ENCODE peak calls at places on chromosomes 1 and 21, in eight cellular contexts. F is HFF-Myc, X is ascending aorta, A is dorsolateral prefrontal cortex, Z is Calu3, O is uterus, C is AG04450, P is astrocyte of the spinal cord. J is an unnamed sample.

GRCh38 chr1:246569248-246570238 is 3.3 kb downstream of the CNST start:
- DNase-seq in Z (no peak), P (no peak), A (no peak), F (no peak), C (no peak), O (no peak), X (no peak), J (peak; percentile 12)

GRCh38 chr1:234234199-234234598 is 139.1 kb upstream of the COA6 start:
- DNase-seq in C (no peak), F (no peak), A (no peak), Z (no peak), X (no peak), P (no peak), O (no peak), J (no peak)

GRCh38 chr1:66809736-66810326 is 8.8 kb upstream of the INSL5 start:
- DNase-seq in O (no peak), A (no peak), P (peak; percentile 62), Z (no peak), C (no peak), F (no peak), X (no peak), J (no peak)

GRCh38 chr1:113593550-113594288 is 165.6 kb downstream of the PHTF1 start:
- DNase-seq in P (no peak), C (no peak), O (no peak), A (no peak), X (no peak), Z (no peak), F (no peak), J (no peak)

GRCh38 chr21:41477641-41478318 is 30.2 kb downstream of the TMPRSS2 start:
- DNase-seq in Z (no peak), O (no peak), F (no peak), C (no peak), X (no peak), P (peak; percentile 44), A (no peak), J (no peak)

GRCh38 chr21:9008636-9009035 is 1512.7 kb upstream of the TPTE start:
- DNase-seq in X (peak; percentile 62), Z (peak; percentile 32), A (no peak), P (no peak), C (no peak), F (no peak), O (no peak), J (no peak)

GRCh38 chr1:5770981-5771765 is 221.1 kb downstream of the NPHP4 start:
- DNase-seq in A (no peak), F (no peak), O (no peak), Z (no peak), P (no peak), C (no peak), X (peak; percentile 68), J (peak; percentile 78)

GRCh38 chr1:26972390-26972789 is 12.1 kb upstream of the KDF1 start:
- DNase-seq in P (peak; percentile 61), C (no peak), Z (no peak), A (no peak), F (no peak), X (no peak), O (no peak), J (peak; percentile 52)

GRCh38 chr1:22379566-22379965 is 72.1 kb upstream of the ZBTB40 start:
- DNase-seq in A (no peak), C (no peak), X (no peak), Z (no peak), O (no peak), P (no peak), F (peak; percentile 92), J (no peak)

GRCh38 chr1:14973773-14974172 is 179.8 kb upstream of the TMEM51 start:
- DNase-seq in A (no peak), F (no peak), P (no peak), Z (no peak), C (no peak), X (no peak), O (no peak), J (no peak)

GRCh38 chr1:214445201-214445600 is 106.2 kb downstream of the PTPN14 start:
- DNase-seq in P (no peak), A (no peak), O (no peak), X (no peak), C (no peak), Z (no peak), F (peak; percentile 55), J (no peak)

GRCh38 chr1:20371411-20371810 is 80.7 kb downstream of the VWA5B1 start:
- DNase-seq in Z (peak; percentile 18), X (no peak), C (no peak), O (no peak), F (no peak), A (no peak), P (peak; percentile 18), J (peak; percentile 28)

GRCh38 chr1:187383366-187383765 is 554.6 kb downstream of the PLA2G4A start:
- DNase-seq in Z (no peak), F (no peak), P (no peak), O (no peak), C (no peak), X (no peak), A (no peak), J (peak; percentile 11)

GRCh38 chr1:9302745-9303524 is 10.2 kb downstream of the SPSB1 start:
- DNase-seq in O (peak; percentile 59), F (peak; percentile 87), C (peak; percentile 82), P (peak; percentile 94), Z (no peak), X (no peak), A (no peak), J (peak; percentile 49)

GRCh38 chr1:154220970-154221814 is 437 bp downstream of the UBAP2L start:
- DNase-seq in X (peak; percentile 75), O (no peak), A (peak; percentile 72), C (no peak), F (no peak), P (peak; percentile 44), Z (peak; percentile 60), J (peak; percentile 68)

GRCh38 chr1:18114726-18115410 is 7.3 kb downstream of the IGSF21 start:
- DNase-seq in A (no peak), Z (no peak), C (no peak), F (no peak), P (no peak), X (no peak), O (no peak), J (no peak)

GRCh38 chr1:229043111-229043510 is 227.8 kb upstream of the RAB4A start:
- DNase-seq in O (no peak), P (no peak), F (no peak), A (no peak), X (no peak), C (no peak), Z (no peak), J (peak; percentile 55)

DNA sequence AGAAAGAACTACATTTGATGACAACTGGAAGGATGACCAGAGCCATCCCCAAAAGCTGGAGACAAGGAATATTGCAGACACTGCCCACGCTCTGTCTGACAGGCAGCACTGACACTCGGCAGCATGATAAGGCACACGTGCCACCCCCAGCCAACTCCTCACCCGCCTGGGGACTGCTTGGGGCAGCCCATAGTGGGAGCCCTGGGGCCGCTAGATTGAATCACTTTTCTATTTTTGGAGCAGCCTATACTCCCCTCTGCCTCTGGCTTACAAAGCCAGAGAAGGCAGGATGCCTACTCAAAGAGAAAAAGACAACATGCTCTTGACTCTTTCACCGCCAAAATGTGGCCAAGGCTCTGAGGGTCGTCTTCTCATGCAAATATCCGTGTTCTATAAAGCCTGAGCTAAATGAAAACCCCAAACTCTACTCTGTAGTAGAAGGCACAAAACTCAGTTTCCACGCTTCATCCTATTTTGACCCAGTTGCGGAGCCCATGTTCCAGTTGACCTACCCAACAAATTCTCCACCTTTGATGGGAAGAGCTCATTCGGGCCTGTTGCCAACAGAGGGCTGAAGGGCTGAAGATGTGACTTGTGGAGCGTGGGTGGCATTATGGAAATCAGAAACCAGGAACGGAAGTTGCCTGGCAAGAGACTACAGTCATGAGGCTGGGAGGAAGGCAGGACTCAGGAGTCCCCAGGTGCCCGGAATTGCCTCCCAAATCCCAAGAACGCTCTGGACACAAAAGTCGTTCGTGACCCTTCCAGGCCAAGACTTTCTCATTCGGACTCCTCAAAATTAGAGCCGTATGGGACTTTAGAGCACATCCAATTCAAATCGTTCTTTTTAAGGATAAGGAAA is 1.1 kb downstream of the SMG5 start:
- DNase-seq in O (no peak), F (no peak), P (peak; percentile 17), C (no peak), Z (peak; percentile 38), X (no peak), A (no peak), J (peak; percentile 80)
- TF ChIP-seq CTCF in O (no peak), F (no peak), P (no peak), C (no peak), Z (no peak), X (no peak), A (no peak), J (peak; percentile 9)

GRCh38 chr1:185690527-185690926 is 43.7 kb upstream of the HMCN1 start:
- DNase-seq in F (no peak), P (no peak), Z (no peak), C (no peak), A (no peak), X (no peak), O (no peak), J (no peak)
- TF ChIP-seq CTCF in F (no peak), P (no peak), Z (no peak), C (no peak), A (no peak), X (no peak), O (no peak), J (no peak)

DNA sequence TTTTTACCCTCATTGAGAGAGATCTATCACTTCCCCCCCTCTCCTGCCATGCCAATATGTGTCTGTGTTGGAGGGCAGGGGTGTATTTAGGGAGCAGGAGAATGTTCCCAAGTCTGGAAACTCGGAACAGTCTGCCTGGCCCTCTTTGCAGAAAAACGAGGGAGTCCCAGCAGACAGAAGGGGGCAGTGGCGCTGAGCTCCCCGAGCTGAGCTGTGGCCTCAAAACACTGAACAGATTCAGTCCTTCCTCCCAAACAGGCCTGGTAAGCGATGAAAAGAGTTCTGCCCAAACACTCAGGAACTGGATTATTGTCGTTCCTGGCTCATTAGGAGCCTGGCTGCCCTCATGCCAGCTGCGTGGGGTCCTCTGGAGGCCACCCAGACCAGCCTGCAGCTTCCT is 981 bp downstream of the CLDN14 start:
- DNase-seq in X (no peak), F (no peak), P (no peak), O (no peak), A (peak; percentile 43), Z (no peak), C (no peak), J (no peak)
- TF ChIP-seq CTCF in X (no peak), F (peak; percentile 39), P (peak; percentile 46), O (no peak), A (peak; percentile 6), Z (no peak), C (peak; percentile 38), J (peak; percentile 14)

GRCh38 chr1:1680912-1681273 is 11.7 kb downstream of the SLC35E2B start:
- DNase-seq in C (no peak), Z (no peak), P (peak; percentile 20), O (no peak), A (no peak), F (no peak), X (no peak), J (no peak)

GRCh38 chr1:1683104-1683905 is 9.3 kb downstream of the SLC35E2B start:
- DNase-seq in F (no peak), Z (no peak), O (no peak), A (no peak), C (no peak), X (no peak), P (no peak), J (no peak)

GRCh38 chr1:1680031-1680911 is 12.3 kb downstream of the SLC35E2B start:
- DNase-seq in O (no peak), F (no peak), Z (no peak), A (no peak), P (no peak), X (no peak), C (no peak), J (no peak)

GRCh38 chr1:1678581-1679380 is 13.8 kb downstream of the SLC35E2B start:
- DNase-seq in F (no peak), O (no peak), Z (peak; percentile 12), C (no peak), X (no peak), P (no peak), A (no peak), J (peak; percentile 56)

GRCh38 chr1:1677718-1678580 is 14.6 kb downstream of the SLC35E2B start:
- DNase-seq in F (no peak), Z (no peak), X (no peak), P (no peak), A (no peak), C (no peak), O (no peak), J (peak; percentile 73)
- TF ChIP-seq CTCF in F (no peak), Z (no peak), X (no peak), P (no peak), A (no peak), C (no peak), O (no peak), J (no peak)

J was measured in NB4.